ENCODE peak calls at places on chromosome 7, in four cellular contexts. L is stimulated activated CD8-positive, alpha-beta memory T cell treated with anti-CD3 and anti-CD28 coated beads, Interleukin-4, amount 100 ng/mL, for 1 hour; S is AG04450; H is A549. I is an unnamed sample.

GRCh38 chr7:69177941-69178494 is 420.3 kb upstream of the AUTS2 start:
- DNase-seq in S (no peak), H (no peak), L (no peak), I (no peak)

GRCh38 chr7:7693881-7694280 is 24.5 kb downstream of the RPA3 start:
- DNase-seq in H (peak), L (no peak), S (peak), I (peak)

GRCh38 chr7:105149827-105150226 is 135.8 kb downstream of the KMT2E start:
- DNase-seq in H (peak), L (no peak), S (no peak), I (no peak)

GRCh38 chr7:139693651-139694388 is 84.0 kb downstream of the HIPK2 start:
- DNase-seq in L (no peak), S (no peak), H (no peak), I (no peak)

GRCh38 chr7:158126661-158127060 is 461.0 kb downstream of the PTPRN2 start:
- DNase-seq in L (no peak), H (no peak), S (no peak), I (no peak)

GRCh38 chr7:84058311-84059076 is 136.1 kb downstream of the SEMA3A start:
- DNase-seq in S (peak), L (no peak), H (no peak), I (peak)

GRCh38 chr7:44561962-44562621 is 11.6 kb downstream of the DDX56 start:
- DNase-seq in S (no peak), H (peak), L (no peak), I (no peak)

GRCh38 chr7:1591876-1592275 is 22.0 kb upstream of the PSMG3 start:
- DNase-seq in S (no peak), H (no peak), L (no peak), I (no peak)

GRCh38 chr7:128697301-128697905 is 25.3 kb downstream of the GARIN1A start:
- DNase-seq in H (peak), S (peak), L (no peak), I (peak)

GRCh38 chr7:143376396-143376795 is 4.7 kb upstream of the ZYX start:
- DNase-seq in H (no peak), S (no peak), L (no peak), I (no peak)

GRCh38 chr7:84589012-84589411 is 394.4 kb upstream of the SEMA3A start:
- DNase-seq in S (no peak), H (no peak), L (no peak), I (no peak)

GRCh38 chr7:130350945-130351663 is 6.5 kb downstream of the CPA5 start:
- DNase-seq in H (no peak), S (no peak), L (no peak), I (no peak)

GRCh38 chr7:17769918-17770317 is 170.4 kb downstream of the SNX13 start:
- DNase-seq in L (no peak), S (peak), H (peak), I (peak)

GRCh38 chr7:132402751-132403245 is 173.5 kb downstream of the PLXNA4 start:
- DNase-seq in H (no peak), L (no peak), S (no peak), I (peak)

GRCh38 chr7:106285801-106286492 is 1.2 kb upstream of the NAMPT start:
- DNase-seq in L (no peak), H (no peak), S (no peak), I (peak)

GRCh38 chr7:105972276-105972675 is 9.2 kb downstream of the CDHR3 start:
- DNase-seq in H (no peak), S (no peak), L (no peak), I (no peak)

GRCh38 chr7:68925241-68925640 is 673.0 kb upstream of the AUTS2 start:
- DNase-seq in H (no peak), S (no peak), L (no peak), I (no peak)

GRCh38 chr7:142334806-142335205 is 76.9 kb upstream of the PRSS58 start:
- DNase-seq in H (no peak), S (no peak), L (no peak), I (no peak)

GRCh38 chr7:141118809-141119586 is 45.1 kb downstream of the TMEM178B start:
- DNase-seq in S (no peak), L (no peak), H (no peak), I (no peak)

GRCh38 chr7:44148961-44149550 is 7.9 kb upstream of the MYL7 start:
- DNase-seq in H (no peak), L (no peak), S (no peak), I (no peak)

GRCh38 chr7:13908667-13909382 is 80.6 kb downstream of the ETV1 start:
- DNase-seq in S (no peak), L (peak), H (no peak), I (no peak)

GRCh38 chr7:43220250-43220649 is 107.8 kb downstream of the HECW1 start:
- DNase-seq in L (no peak), S (peak), H (no peak), I (peak)

GRCh38 chr7:159083698-159084068 is 61.0 kb downstream of the VIPR2 start:
- DNase-seq in L (no peak), S (no peak), H (no peak), I (no peak)

GRCh38 chr7:101368422-101369165 is 5.9 kb downstream of the COL26A1 start:
- DNase-seq in L (no peak), S (no peak), H (no peak), I (no peak)

GRCh38 chr7:155188821-155189599 is 108.7 kb upstream of the INSIG1 start:
- DNase-seq in L (no peak), S (peak), H (no peak), I (no peak)

GRCh38 chr7:75732016-75732521 is 6.7 kb downstream of the HIP1 start:
- DNase-seq in L (no peak), H (no peak), S (no peak), I (no peak)

GRCh38 chr7:93910076-93910994 is 4.0 kb downstream of the GNGT1 start:
- DNase-seq in L (no peak), H (no peak), S (peak), I (no peak)

GRCh38 chr7:134513169-134513752 is 14.1 kb upstream of the AKR1B10 start:
- DNase-seq in S (no peak), H (peak), L (no peak), I (peak)

GRCh38 chr7:81776159-81776558 is 6.3 kb upstream of the HGF start:
- DNase-seq in L (no peak), H (no peak), S (no peak), I (no peak)

GRCh38 chr7:82413237-82413636 is 30.3 kb downstream of the CACNA2D1 start:
- DNase-seq in L (no peak), H (no peak), S (no peak), I (peak)

GRCh38 chr7:6015917-6016652 is 7.0 kb downstream of the AIMP2 start:
- DNase-seq in S (peak), H (no peak), L (no peak), I (peak)

GRCh38 chr7:127708788-127709187 is 56.8 kb downstream of the SND1 start:
- DNase-seq in L (peak), H (peak), S (peak), I (peak)

GRCh38 chr7:113635492-113635891 is 283.3 kb downstream of the PPP1R3A start:
- DNase-seq in H (no peak), L (no peak), S (no peak), I (no peak)

GRCh38 chr7:121531175-121532070 is 135.3 kb upstream of the FAM3C start:
- DNase-seq in H (no peak), L (no peak), S (no peak), I (no peak)

GRCh38 chr7:154310114-154310513 is 257.9 kb downstream of the DPP6 start:
- DNase-seq in S (no peak), H (no peak), L (no peak), I (no peak)

GRCh38 chr7:77330169-77330882 is 85.8 kb downstream of the GSAP start:
- DNase-seq in H (no peak), L (no peak), S (no peak), I (no peak)

GRCh38 chr7:90433221-90433620 is 30.0 kb downstream of the CLDN12 start:
- DNase-seq in S (no peak), H (no peak), L (no peak), I (no peak)